ENCODE peak calls at places on chromosomes 11 and 22, in eight cellular contexts. One of them, this sample, is unnamed.

GRCh38 chr22:21082248-21082647 is 36.5 kb downstream of the LRRC74B start:
- DNase-seq in stomach: no peak
- DNase-seq in cardiac fibroblast: no peak
- DNase-seq in thoracic aorta: no peak
- DNase-seq in adrenal gland: no peak
- DNase-seq in fibroblast of lung: no peak
- DNase-seq in pancreas: no peak
- DNase-seq in Panc1: no peak
- DNase-seq in this sample: no peak

GRCh38 chr11:47278769-47279168 is 8.8 kb downstream of the MADD start:
- DNase-seq in stomach: no peak
- DNase-seq in cardiac fibroblast: no peak
- DNase-seq in thoracic aorta: no peak
- DNase-seq in adrenal gland: no peak
- DNase-seq in fibroblast of lung: no peak
- DNase-seq in pancreas: no peak
- DNase-seq in Panc1: no peak
- DNase-seq in this sample: no peak

GRCh38 chr11:62983536-62984199 is 1.1 kb downstream of the SLC22A6 start:
- DNase-seq in stomach: no peak
- DNase-seq in cardiac fibroblast: no peak
- DNase-seq in thoracic aorta: no peak
- DNase-seq in adrenal gland: no peak
- DNase-seq in fibroblast of lung: no peak
- DNase-seq in pancreas: no peak
- DNase-seq in Panc1: no peak
- DNase-seq in this sample: no peak

GRCh38 chr11:5992604-5993251 is 5.9 kb upstream of the OR52L1 start:
- DNase-seq in stomach: no peak
- DNase-seq in cardiac fibroblast: peak
- DNase-seq in thoracic aorta: no peak
- DNase-seq in adrenal gland: no peak
- DNase-seq in fibroblast of lung: peak
- DNase-seq in pancreas: no peak
- DNase-seq in Panc1: no peak
- DNase-seq in this sample: no peak

GRCh38 chr11:73995247-73995646 is 12.6 kb upstream of the UCP2 start:
- DNase-seq in stomach: no peak
- DNase-seq in cardiac fibroblast: peak
- DNase-seq in thoracic aorta: no peak
- DNase-seq in adrenal gland: no peak
- DNase-seq in fibroblast of lung: no peak
- DNase-seq in pancreas: no peak
- DNase-seq in Panc1: no peak
- DNase-seq in this sample: no peak

GRCh38 chr22:44369241-44369652 is 56.5 kb upstream of the SHISAL1 start:
- DNase-seq in stomach: no peak
- DNase-seq in cardiac fibroblast: no peak
- DNase-seq in thoracic aorta: no peak
- DNase-seq in adrenal gland: peak
- DNase-seq in fibroblast of lung: no peak
- DNase-seq in pancreas: peak
- DNase-seq in Panc1: no peak
- DNase-seq in this sample: no peak

GRCh38 chr11:75536786-75537629 is 11.3 kb upstream of the GDPD5 start:
- DNase-seq in stomach: no peak
- DNase-seq in cardiac fibroblast: peak
- DNase-seq in thoracic aorta: no peak
- DNase-seq in adrenal gland: no peak
- DNase-seq in fibroblast of lung: no peak
- DNase-seq in pancreas: no peak
- DNase-seq in Panc1: no peak
- DNase-seq in this sample: no peak

GRCh38 chr11:47995318-47995717 is 15.0 kb downstream of the PTPRJ start:
- DNase-seq in stomach: no peak
- DNase-seq in cardiac fibroblast: no peak
- DNase-seq in thoracic aorta: no peak
- DNase-seq in adrenal gland: no peak
- DNase-seq in fibroblast of lung: no peak
- DNase-seq in pancreas: no peak
- DNase-seq in Panc1: no peak
- DNase-seq in this sample: no peak

GRCh38 chr22:50672041-50672440 is 582 bp upstream of the SHANK3 start:
- DNase-seq in stomach: no peak
- DNase-seq in cardiac fibroblast: no peak
- DNase-seq in thoracic aorta: no peak
- DNase-seq in adrenal gland: no peak
- DNase-seq in fibroblast of lung: no peak
- DNase-seq in pancreas: no peak
- DNase-seq in Panc1: no peak
- DNase-seq in this sample: no peak

GRCh38 chr22:33007485-33007884 is 50.7 kb downstream of the SYN3 start:
- DNase-seq in stomach: no peak
- DNase-seq in cardiac fibroblast: no peak
- DNase-seq in thoracic aorta: no peak
- DNase-seq in adrenal gland: no peak
- DNase-seq in fibroblast of lung: no peak
- DNase-seq in pancreas: no peak
- DNase-seq in Panc1: no peak
- DNase-seq in this sample: no peak

GRCh38 chr11:27699242-27699925 is 871 bp downstream of the BDNF start:
- DNase-seq in stomach: no peak
- DNase-seq in cardiac fibroblast: no peak
- DNase-seq in thoracic aorta: no peak
- DNase-seq in adrenal gland: no peak
- DNase-seq in fibroblast of lung: peak
- DNase-seq in pancreas: peak
- DNase-seq in Panc1: no peak
- DNase-seq in this sample: no peak

GRCh38 chr11:2267306-2267861 is 3.0 kb downstream of the ASCL2 start:
- DNase-seq in stomach: no peak
- DNase-seq in cardiac fibroblast: no peak
- DNase-seq in thoracic aorta: no peak
- DNase-seq in adrenal gland: no peak
- DNase-seq in fibroblast of lung: no peak
- DNase-seq in pancreas: no peak
- DNase-seq in Panc1: no peak
- DNase-seq in this sample: no peak

GRCh38 chr22:34080501-34080900 is 160.2 kb upstream of the LARGE1 start:
- DNase-seq in stomach: no peak
- DNase-seq in cardiac fibroblast: no peak
- DNase-seq in thoracic aorta: no peak
- DNase-seq in adrenal gland: no peak
- DNase-seq in fibroblast of lung: no peak
- DNase-seq in pancreas: no peak
- DNase-seq in Panc1: no peak
- DNase-seq in this sample: no peak

GRCh38 chr22:36541831-36542391 is 12.9 kb upstream of the EIF3D start:
- DNase-seq in stomach: peak
- DNase-seq in cardiac fibroblast: peak
- DNase-seq in thoracic aorta: no peak
- DNase-seq in adrenal gland: peak
- DNase-seq in fibroblast of lung: peak
- DNase-seq in pancreas: no peak
- DNase-seq in Panc1: peak
- DNase-seq in this sample: peak

GRCh38 chr11:35763772-35764171 is 101.2 kb downstream of the TRIM44 start:
- DNase-seq in stomach: no peak
- DNase-seq in cardiac fibroblast: no peak
- DNase-seq in thoracic aorta: no peak
- DNase-seq in adrenal gland: no peak
- DNase-seq in fibroblast of lung: no peak
- DNase-seq in pancreas: no peak
- DNase-seq in Panc1: no peak
- DNase-seq in this sample: no peak

GRCh38 chr11:77154381-77155081 is 26.5 kb downstream of the MYO7A start:
- DNase-seq in stomach: peak
- DNase-seq in cardiac fibroblast: no peak
- DNase-seq in thoracic aorta: no peak
- DNase-seq in adrenal gland: peak
- DNase-seq in fibroblast of lung: no peak
- DNase-seq in pancreas: no peak
- DNase-seq in Panc1: no peak
- DNase-seq in this sample: no peak

GRCh38 chr11:31821235-31821764 is 10.2 kb upstream of the PAX6 start:
- DNase-seq in stomach: no peak
- DNase-seq in cardiac fibroblast: no peak
- DNase-seq in thoracic aorta: no peak
- DNase-seq in adrenal gland: no peak
- DNase-seq in fibroblast of lung: no peak
- DNase-seq in pancreas: no peak
- DNase-seq in Panc1: no peak
- DNase-seq in this sample: no peak

GRCh38 chr11:31817621-31818493 is 6.7 kb upstream of the PAX6 start:
- DNase-seq in stomach: no peak
- DNase-seq in cardiac fibroblast: no peak
- DNase-seq in thoracic aorta: no peak
- DNase-seq in adrenal gland: no peak
- DNase-seq in fibroblast of lung: no peak
- DNase-seq in pancreas: peak
- DNase-seq in Panc1: no peak
- DNase-seq in this sample: no peak

GRCh38 chr11:31820438-31820818 is 9.3 kb upstream of the PAX6 start:
- DNase-seq in stomach: no peak
- DNase-seq in cardiac fibroblast: no peak
- DNase-seq in thoracic aorta: no peak
- DNase-seq in adrenal gland: no peak
- DNase-seq in fibroblast of lung: no peak
- DNase-seq in pancreas: no peak
- DNase-seq in Panc1: no peak
- DNase-seq in this sample: no peak

GRCh38 chr11:31818874-31819331 is 7.8 kb upstream of the PAX6 start:
- DNase-seq in stomach: no peak
- DNase-seq in cardiac fibroblast: no peak
- DNase-seq in thoracic aorta: no peak
- DNase-seq in adrenal gland: no peak
- DNase-seq in fibroblast of lung: no peak
- DNase-seq in pancreas: peak
- DNase-seq in Panc1: no peak
- DNase-seq in this sample: no peak

DNA sequence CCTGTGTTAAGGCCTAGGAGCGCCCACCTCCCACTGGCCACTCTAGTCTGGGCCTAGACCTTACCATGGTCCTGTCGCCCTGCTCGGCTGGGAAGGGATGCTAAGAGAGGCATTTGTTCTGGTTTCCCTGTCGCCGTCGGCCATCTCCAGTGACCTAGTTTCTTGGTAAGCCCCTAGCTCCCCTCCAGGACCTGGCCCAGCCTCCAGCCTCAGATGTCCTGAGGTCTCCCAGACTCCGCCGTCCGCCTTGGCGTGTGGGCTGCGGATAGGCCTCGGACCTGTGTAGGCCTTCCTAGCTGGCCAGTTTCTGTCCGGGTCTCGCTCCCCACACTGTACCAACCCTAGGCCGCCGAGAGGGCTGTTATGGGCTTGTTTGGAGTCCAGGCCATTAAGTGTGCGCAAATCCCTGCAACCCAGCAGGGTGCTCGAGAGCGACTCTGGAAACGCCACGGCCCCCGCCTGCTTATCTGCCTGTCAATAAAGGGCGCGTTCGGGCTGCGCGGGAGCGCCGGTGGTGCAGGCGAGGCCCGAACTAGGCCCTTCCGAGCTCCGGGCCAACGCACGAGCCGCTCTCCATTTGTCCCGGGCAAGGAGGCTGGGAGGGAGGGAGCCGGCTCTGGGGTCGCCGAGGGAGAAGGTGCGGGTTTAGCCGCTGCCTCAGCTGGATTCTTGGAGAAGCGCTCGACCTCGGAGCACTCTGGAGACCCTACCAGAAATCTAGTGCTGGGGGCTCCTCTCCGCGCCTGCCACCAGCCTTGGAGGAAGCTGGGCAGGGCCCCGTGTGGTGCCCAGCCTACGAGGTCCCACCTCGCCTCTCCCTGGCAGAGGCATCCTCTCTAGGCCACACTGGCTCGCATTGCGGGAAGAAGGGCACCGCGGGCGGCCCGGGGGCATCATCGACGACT is 8.7 kb upstream of the PAX6 start:
- DNase-seq in stomach: no peak
- DNase-seq in cardiac fibroblast: no peak
- DNase-seq in thoracic aorta: no peak
- DNase-seq in adrenal gland: no peak
- DNase-seq in fibroblast of lung: no peak
- DNase-seq in pancreas: no peak
- DNase-seq in Panc1: no peak
- DNase-seq in this sample: no peak
- H3K4me3 ChIP-seq in stomach: no peak
- H3K4me3 ChIP-seq in cardiac fibroblast: no peak
- H3K4me3 ChIP-seq in thoracic aorta: no peak
- H3K4me3 ChIP-seq in adrenal gland: no peak
- H3K4me3 ChIP-seq in fibroblast of lung: no peak
- H3K4me3 ChIP-seq in pancreas: no peak
- H3K4me3 ChIP-seq in Panc1: no peak
- H3K4me3 ChIP-seq in this sample: no peak

GRCh38 chr11:129279326-129280026 is 87.4 kb upstream of the ARHGAP32 start:
- DNase-seq in stomach: peak
- DNase-seq in cardiac fibroblast: peak
- DNase-seq in thoracic aorta: peak
- DNase-seq in adrenal gland: peak
- DNase-seq in fibroblast of lung: peak
- DNase-seq in pancreas: peak
- DNase-seq in Panc1: no peak
- DNase-seq in this sample: peak
- TF ChIP-seq CTCF in stomach: no peak
- TF ChIP-seq CTCF in cardiac fibroblast: no peak
- TF ChIP-seq CTCF in thoracic aorta: no peak
- TF ChIP-seq CTCF in adrenal gland: peak
- TF ChIP-seq CTCF in fibroblast of lung: no peak
- TF ChIP-seq CTCF in pancreas: no peak
- TF ChIP-seq CTCF in Panc1: peak
- TF ChIP-seq CTCF in this sample: no peak

DNA sequence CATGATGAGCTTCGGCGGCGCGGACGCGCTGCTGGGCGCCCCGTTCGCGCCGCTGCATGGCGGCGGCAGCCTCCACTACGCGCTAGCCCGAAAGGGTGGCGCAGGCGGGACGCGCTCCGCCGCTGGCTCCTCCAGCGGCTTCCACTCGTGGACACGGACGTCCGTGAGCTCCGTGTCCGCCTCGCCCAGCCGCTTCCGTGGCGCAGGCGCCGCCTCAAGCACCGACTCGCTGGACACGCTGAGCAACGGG is 169 bp downstream of the NEFH start:
- DNase-seq in stomach: no peak
- DNase-seq in cardiac fibroblast: no peak
- DNase-seq in thoracic aorta: no peak
- DNase-seq in adrenal gland: no peak
- DNase-seq in fibroblast of lung: no peak
- DNase-seq in pancreas: no peak
- DNase-seq in Panc1: no peak
- DNase-seq in this sample: no peak
- H3K4me3 ChIP-seq in stomach: peak
- H3K4me3 ChIP-seq in cardiac fibroblast: no peak
- H3K4me3 ChIP-seq in thoracic aorta: peak
- H3K4me3 ChIP-seq in adrenal gland: peak
- H3K4me3 ChIP-seq in fibroblast of lung: no peak
- H3K4me3 ChIP-seq in pancreas: no peak
- H3K4me3 ChIP-seq in Panc1: peak
- H3K4me3 ChIP-seq in this sample: peak

DNA sequence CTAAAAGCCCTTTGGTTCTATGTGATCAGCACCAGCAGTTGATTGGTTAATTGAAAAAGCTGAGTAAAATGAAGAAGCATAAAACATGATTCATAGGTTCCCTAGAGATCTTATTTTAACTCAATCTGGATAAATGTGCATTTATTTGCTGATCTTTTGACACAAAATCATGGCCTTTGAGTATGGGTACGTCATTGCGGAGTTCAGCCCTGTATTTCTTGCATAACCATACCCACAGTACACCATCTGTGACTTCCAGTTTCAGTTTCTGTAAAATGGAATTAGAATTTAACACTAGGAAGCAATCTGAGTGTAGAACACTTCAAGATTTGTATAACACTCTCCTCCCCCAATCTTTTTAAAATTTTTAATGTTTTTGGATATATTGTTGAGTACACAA is 358.2 kb downstream of the DDX10 start:
- DNase-seq in stomach: no peak
- DNase-seq in cardiac fibroblast: peak
- DNase-seq in thoracic aorta: no peak
- DNase-seq in adrenal gland: no peak
- DNase-seq in fibroblast of lung: no peak
- DNase-seq in pancreas: no peak
- DNase-seq in Panc1: no peak
- DNase-seq in this sample: no peak
- TF ChIP-seq CTCF in stomach: no peak
- TF ChIP-seq CTCF in cardiac fibroblast: no peak
- TF ChIP-seq CTCF in thoracic aorta: no peak
- TF ChIP-seq CTCF in adrenal gland: no peak
- TF ChIP-seq CTCF in fibroblast of lung: no peak
- TF ChIP-seq CTCF in pancreas: no peak
- TF ChIP-seq CTCF in Panc1: no peak
- TF ChIP-seq CTCF in this sample: no peak